ENCODE peak calls at places on chromosomes 6 and 20, in eight cellular contexts. M is lung, O is fibroblast of villous mesenchyme, L is neuronal stem cell, F is H9, N is H7, J is H54, G is neural progenitor cell. Y is an unnamed sample.

GRCh38 chr6:13765570-13765969 is 48.8 kb downstream of the MCUR1 start:
- DNase-seq in M (no peak), O (no peak), L (no peak), F (no peak), N (no peak), J (no peak), G (no peak), Y (peak)

GRCh38 chr6:35561113-35561512 is 48.4 kb upstream of the TULP1 start:
- DNase-seq in M (no peak), O (no peak), L (no peak), F (no peak), N (no peak), J (no peak), G (no peak), Y (no peak)

GRCh38 chr20:51607170-51607569 is 64.7 kb upstream of the NFATC2 start:
- DNase-seq in M (no peak), O (no peak), L (no peak), F (no peak), N (no peak), J (no peak), G (no peak), Y (no peak)

GRCh38 chr6:3775906-3776305 is 24.4 kb upstream of the PXDC1 start:
- DNase-seq in M (no peak), O (no peak), L (no peak), F (no peak), N (no peak), J (no peak), G (no peak), Y (no peak)

GRCh38 chr6:44453146-44453545 is 65.6 kb downstream of the CDC5L start:
- DNase-seq in M (no peak), O (no peak), L (no peak), F (no peak), N (no peak), J (no peak), G (no peak), Y (no peak)

GRCh38 chr6:47440722-47441121 is 36.9 kb upstream of the CD2AP start:
- DNase-seq in M (no peak), O (no peak), L (no peak), F (no peak), N (no peak), J (no peak), G (no peak), Y (no peak)

GRCh38 chr6:129730477-129731165 is 20.6 kb upstream of the ARHGAP18 start:
- DNase-seq in M (no peak), O (peak), L (no peak), F (no peak), N (no peak), J (no peak), G (peak), Y (no peak)

GRCh38 chr20:56187791-56188190 is 60.7 kb upstream of the MC3R start:
- DNase-seq in M (no peak), O (peak), L (no peak), F (peak), N (no peak), J (peak), G (peak), Y (no peak)

GRCh38 chr6:150176152-150176551 is 33.3 kb downstream of the PPP1R14C start:
- DNase-seq in M (no peak), O (no peak), L (no peak), F (no peak), N (no peak), J (no peak), G (no peak), Y (peak)

GRCh38 chr6:112252571-112253504 is 1.5 kb downstream of the LAMA4 start:
- DNase-seq in M (no peak), O (no peak), L (no peak), F (no peak), N (no peak), J (no peak), G (no peak), Y (peak)

GRCh38 chr6:106512048-106512957 is 117.0 kb downstream of the RTN4IP1 start:
- DNase-seq in M (peak), O (peak), L (peak), F (peak), N (peak), J (no peak), G (peak), Y (peak)

GRCh38 chr6:116518621-116519020 is 7.2 kb downstream of the CALHM5 start:
- DNase-seq in M (no peak), O (no peak), L (no peak), F (no peak), N (no peak), J (no peak), G (no peak), Y (no peak)

GRCh38 chr6:40506956-40507355 is 80.2 kb downstream of the LRFN2 start:
- DNase-seq in M (no peak), O (no peak), L (no peak), F (no peak), N (no peak), J (no peak), G (no peak), Y (no peak)

GRCh38 chr6:141610741-141611140 is 522.0 kb upstream of the GJE1 start:
- DNase-seq in M (no peak), O (peak), L (no peak), F (no peak), N (peak), J (no peak), G (peak), Y (peak)

GRCh38 chr6:119028106-119028505 is 50.4 kb downstream of the FAM184A start:
- DNase-seq in M (no peak), O (no peak), L (no peak), F (no peak), N (no peak), J (no peak), G (peak), Y (no peak)

GRCh38 chr6:53359843-53360834 is 11.4 kb upstream of the ELOVL5 start:
- DNase-seq in M (peak), O (peak), L (no peak), F (no peak), N (peak), J (no peak), G (no peak), Y (peak)

GRCh38 chr20:38043512-38044300 is 10.2 kb downstream of the RPRD1B start:
- DNase-seq in M (no peak), O (peak), L (no peak), F (no peak), N (no peak), J (peak), G (no peak), Y (no peak)

GRCh38 chr20:36310215-36310981 is 4.3 kb downstream of the DLGAP4 start:
- DNase-seq in M (no peak), O (no peak), L (no peak), F (no peak), N (no peak), J (no peak), G (no peak), Y (no peak)

GRCh38 chr6:107607109-107607508 is 117.2 kb downstream of the SOBP start:
- DNase-seq in M (no peak), O (peak), L (no peak), F (no peak), N (no peak), J (no peak), G (no peak), Y (peak)

GRCh38 chr20:4483481-4483880 is 238.2 kb upstream of the PRND start:
- DNase-seq in M (no peak), O (peak), L (no peak), F (no peak), N (no peak), J (no peak), G (no peak), Y (no peak)

GRCh38 chr6:14066782-14067406 is 50.7 kb upstream of the CD83 start:
- DNase-seq in M (no peak), O (peak), L (peak), F (no peak), N (peak), J (peak), G (peak), Y (no peak)

GRCh38 chr6:31927242-31927867 is at the start of gene C2:
- DNase-seq in M (peak), O (no peak), L (no peak), F (no peak), N (no peak), J (no peak), G (no peak), Y (no peak)

Y was measured in PC-9.